ENCODE peak calls at places on chromosomes 16 and 17, in seven cellular contexts. C is T-helper 9 cell; M is activated naive CD8-positive, alpha-beta T cell treated with anti-CD3 and anti-CD28 coated beads, Interleukin-2, amount 50 U/mL, for 24 hours; R is aorta; W is HT-29; V is foreskin fibroblast; K is colonic mucosa. H is an unnamed sample.

GRCh38 chr17:48722201-48722907 is at the start of gene PRAC1:
- DNase-seq in C (no peak), M (no peak), R (no peak), W (no peak), V (no peak), K (peak; percentile 88), H (no peak)

GRCh38 chr16:29021471-29021870 is 36.6 kb downstream of the LAT start:
- DNase-seq in C (no peak), M (no peak), R (no peak), W (no peak), V (no peak), K (no peak), H (no peak)

GRCh38 chr16:88455610-88456355 is 2.7 kb downstream of the ZFPM1 start:
- DNase-seq in C (peak; percentile 61), M (peak; percentile 88), R (no peak), W (peak; percentile 56), V (peak; percentile 74), K (peak; percentile 63), H (no peak)

GRCh38 chr16:8346291-8346690 is 244.0 kb downstream of the TMEM114 start:
- DNase-seq in C (no peak), M (no peak), R (no peak), W (peak; percentile 4), V (no peak), K (no peak), H (no peak)

GRCh38 chr16:81645303-81645702 is 133.8 kb upstream of the PLCG2 start:
- DNase-seq in C (no peak), M (no peak), R (peak; percentile 82), W (no peak), V (peak; percentile 78), K (no peak), H (peak; percentile 88)

GRCh38 chr16:48613061-48613957 is 3.3 kb upstream of the N4BP1 start:
- DNase-seq in C (peak; percentile 61), M (peak; percentile 61), R (no peak), W (peak; percentile 48), V (peak; percentile 41), K (peak; percentile 58), H (peak; percentile 85)

GRCh38 chr17:76207670-76208069 is 32.6 kb downstream of the RNF157 start:
- DNase-seq in C (no peak), M (no peak), R (no peak), W (no peak), V (peak; percentile 11), K (no peak), H (no peak)

GRCh38 chr16:4109250-4109736 is 6.9 kb downstream of the ADCY9 start:
- DNase-seq in C (no peak), M (no peak), R (peak; percentile 31), W (no peak), V (no peak), K (no peak), H (no peak)

GRCh38 chr17:64356304-64356686 is 34.4 kb downstream of the PECAM1 start:
- DNase-seq in C (no peak), M (no peak), R (no peak), W (no peak), V (no peak), K (no peak), H (no peak)

GRCh38 chr16:72996291-72997062 is 51.5 kb downstream of the ZFHX3 start:
- DNase-seq in C (no peak), M (no peak), R (no peak), W (peak; percentile 88), V (no peak), K (peak; percentile 49), H (no peak)

GRCh38 chr17:34579979-34580684 is 750 bp downstream of the TMEM132E start:
- DNase-seq in C (no peak), M (peak; percentile 17), R (no peak), W (no peak), V (peak; percentile 43), K (no peak), H (no peak)

GRCh38 chr17:58351710-58352017 is 337 bp downstream of the SUPT4H1 start:
- DNase-seq in C (no peak), M (no peak), R (no peak), W (no peak), V (no peak), K (no peak), H (no peak)

GRCh38 chr16:20383106-20384029 is 21.2 kb downstream of the PDILT start:
- DNase-seq in C (peak; percentile 6), M (peak; percentile 44), R (no peak), W (peak; percentile 77), V (peak; percentile 62), K (peak; percentile 74), H (peak; percentile 64)

GRCh38 chr16:9003322-9003721 is 39.6 kb upstream of the USP7 start:
- DNase-seq in C (no peak), M (no peak), R (no peak), W (peak; percentile 35), V (no peak), K (peak; percentile 88), H (no peak)

GRCh38 chr17:30230596-30231125 is 4.8 kb downstream of the SLC6A4 start:
- DNase-seq in C (no peak), M (no peak), R (no peak), W (no peak), V (peak; percentile 35), K (no peak), H (no peak)

GRCh38 chr16:80804451-80805383 is at the start of gene CDYL2:
- DNase-seq in C (peak; percentile 17), M (peak; percentile 47), R (peak; percentile 52), W (peak; percentile 8), V (peak; percentile 71), K (peak; percentile 49), H (no peak)

GRCh38 chr17:233473-233941 is 52.1 kb upstream of the DOC2B start:
- DNase-seq in C (no peak), M (no peak), R (peak; percentile 44), W (no peak), V (no peak), K (peak; percentile 21), H (no peak)